ENCODE peak calls at places on chromosomes 5 and 9, in ten cellular contexts. One of them, this sample, is unnamed.

GRCh38 chr9:121937248-121937647 is 155.9 kb downstream of the TTLL11 start:
- DNase-seq in AG09319: no peak
- DNase-seq in GM03348: no peak
- DNase-seq in RKO: no peak
- DNase-seq in mesendoderm: no peak
- DNase-seq in nucleus accumbens: no peak
- DNase-seq in activated naive CD4-positive, alpha-beta T cell treated with anti-CD3 and anti-CD28 coated beads, Interleukin-2, amount 10 ng/mL, durations not matched to agents 7 days and 5 days: no peak
- DNase-seq in stimulated activated CD4-positive, alpha-beta T cell treated with anti-CD3 and anti-CD28 coated beads, Interleukin-1b, Interleukin-23, amount 100 ng/mL, for 4 hours: no peak
- DNase-seq in RCC 7860: no peak
- DNase-seq in GM12891: no peak
- DNase-seq in this sample: no peak

GRCh38 chr9:115649991-115650472 is 503.6 kb upstream of the PAPPA start:
- DNase-seq in mesendoderm: no peak
- DNase-seq in nucleus accumbens: peak
- DNase-seq in AG09319: peak
- DNase-seq in GM12891: no peak
- DNase-seq in RCC 7860: peak
- DNase-seq in GM03348: peak
- DNase-seq in RKO: no peak
- DNase-seq in stimulated activated CD4-positive, alpha-beta T cell treated with anti-CD3 and anti-CD28 coated beads, Interleukin-1b, Interleukin-23, amount 100 ng/mL, for 4 hours: no peak
- DNase-seq in activated naive CD4-positive, alpha-beta T cell treated with anti-CD3 and anti-CD28 coated beads, Interleukin-2, amount 10 ng/mL, durations not matched to agents 7 days and 5 days: no peak
- DNase-seq in this sample: peak

GRCh38 chr5:142445266-142445665 is 120.4 kb upstream of the SPRY4 start:
- DNase-seq in AG09319: no peak
- DNase-seq in stimulated activated CD4-positive, alpha-beta T cell treated with anti-CD3 and anti-CD28 coated beads, Interleukin-1b, Interleukin-23, amount 100 ng/mL, for 4 hours: no peak
- DNase-seq in RKO: peak
- DNase-seq in GM12891: no peak
- DNase-seq in GM03348: no peak
- DNase-seq in mesendoderm: no peak
- DNase-seq in nucleus accumbens: no peak
- DNase-seq in activated naive CD4-positive, alpha-beta T cell treated with anti-CD3 and anti-CD28 coated beads, Interleukin-2, amount 10 ng/mL, durations not matched to agents 7 days and 5 days: no peak
- DNase-seq in RCC 7860: no peak
- DNase-seq in this sample: peak

GRCh38 chr9:91034521-91034920 is 232.9 kb downstream of the SYK start:
- DNase-seq in RKO: no peak
- DNase-seq in GM03348: no peak
- DNase-seq in activated naive CD4-positive, alpha-beta T cell treated with anti-CD3 and anti-CD28 coated beads, Interleukin-2, amount 10 ng/mL, durations not matched to agents 7 days and 5 days: no peak
- DNase-seq in nucleus accumbens: no peak
- DNase-seq in RCC 7860: no peak
- DNase-seq in stimulated activated CD4-positive, alpha-beta T cell treated with anti-CD3 and anti-CD28 coated beads, Interleukin-1b, Interleukin-23, amount 100 ng/mL, for 4 hours: no peak
- DNase-seq in GM12891: no peak
- DNase-seq in mesendoderm: no peak
- DNase-seq in AG09319: no peak
- DNase-seq in this sample: no peak

GRCh38 chr5:143318270-143318669 is 85.2 kb downstream of the NR3C1 start:
- DNase-seq in GM12891: no peak
- DNase-seq in nucleus accumbens: no peak
- DNase-seq in stimulated activated CD4-positive, alpha-beta T cell treated with anti-CD3 and anti-CD28 coated beads, Interleukin-1b, Interleukin-23, amount 100 ng/mL, for 4 hours: no peak
- DNase-seq in GM03348: no peak
- DNase-seq in AG09319: no peak
- DNase-seq in RCC 7860: no peak
- DNase-seq in activated naive CD4-positive, alpha-beta T cell treated with anti-CD3 and anti-CD28 coated beads, Interleukin-2, amount 10 ng/mL, durations not matched to agents 7 days and 5 days: no peak
- DNase-seq in mesendoderm: no peak
- DNase-seq in RKO: no peak
- DNase-seq in this sample: no peak

GRCh38 chr5:39262981-39263380 is 43.6 kb upstream of the FYB1 start:
- DNase-seq in GM12891: no peak
- DNase-seq in AG09319: no peak
- DNase-seq in GM03348: no peak
- DNase-seq in stimulated activated CD4-positive, alpha-beta T cell treated with anti-CD3 and anti-CD28 coated beads, Interleukin-1b, Interleukin-23, amount 100 ng/mL, for 4 hours: no peak
- DNase-seq in nucleus accumbens: no peak
- DNase-seq in mesendoderm: no peak
- DNase-seq in RKO: no peak
- DNase-seq in activated naive CD4-positive, alpha-beta T cell treated with anti-CD3 and anti-CD28 coated beads, Interleukin-2, amount 10 ng/mL, durations not matched to agents 7 days and 5 days: no peak
- DNase-seq in RCC 7860: no peak
- DNase-seq in this sample: no peak

GRCh38 chr5:179749857-179750508 is 17.4 kb downstream of the MAML1 start:
- DNase-seq in mesendoderm: no peak
- DNase-seq in activated naive CD4-positive, alpha-beta T cell treated with anti-CD3 and anti-CD28 coated beads, Interleukin-2, amount 10 ng/mL, durations not matched to agents 7 days and 5 days: no peak
- DNase-seq in GM12891: no peak
- DNase-seq in stimulated activated CD4-positive, alpha-beta T cell treated with anti-CD3 and anti-CD28 coated beads, Interleukin-1b, Interleukin-23, amount 100 ng/mL, for 4 hours: no peak
- DNase-seq in GM03348: no peak
- DNase-seq in nucleus accumbens: no peak
- DNase-seq in RKO: no peak
- DNase-seq in AG09319: no peak
- DNase-seq in RCC 7860: no peak
- DNase-seq in this sample: no peak

GRCh38 chr5:88672644-88673493 is 210.1 kb downstream of the MEF2C start:
- DNase-seq in RKO: no peak
- DNase-seq in activated naive CD4-positive, alpha-beta T cell treated with anti-CD3 and anti-CD28 coated beads, Interleukin-2, amount 10 ng/mL, durations not matched to agents 7 days and 5 days: no peak
- DNase-seq in nucleus accumbens: no peak
- DNase-seq in GM12891: no peak
- DNase-seq in RCC 7860: no peak
- DNase-seq in GM03348: no peak
- DNase-seq in mesendoderm: peak
- DNase-seq in AG09319: no peak
- DNase-seq in stimulated activated CD4-positive, alpha-beta T cell treated with anti-CD3 and anti-CD28 coated beads, Interleukin-1b, Interleukin-23, amount 100 ng/mL, for 4 hours: no peak
- DNase-seq in this sample: no peak

GRCh38 chr9:99103505-99103904 is 1.4 kb upstream of the TGFBR1 start:
- DNase-seq in RCC 7860: no peak
- DNase-seq in mesendoderm: peak
- DNase-seq in stimulated activated CD4-positive, alpha-beta T cell treated with anti-CD3 and anti-CD28 coated beads, Interleukin-1b, Interleukin-23, amount 100 ng/mL, for 4 hours: no peak
- DNase-seq in GM03348: no peak
- DNase-seq in nucleus accumbens: no peak
- DNase-seq in RKO: no peak
- DNase-seq in activated naive CD4-positive, alpha-beta T cell treated with anti-CD3 and anti-CD28 coated beads, Interleukin-2, amount 10 ng/mL, durations not matched to agents 7 days and 5 days: no peak
- DNase-seq in AG09319: no peak
- DNase-seq in GM12891: no peak
- DNase-seq in this sample: no peak

GRCh38 chr5:10600629-10601245 is 36.9 kb downstream of the ANKRD33B start:
- DNase-seq in GM12891: no peak
- DNase-seq in GM03348: no peak
- DNase-seq in AG09319: no peak
- DNase-seq in activated naive CD4-positive, alpha-beta T cell treated with anti-CD3 and anti-CD28 coated beads, Interleukin-2, amount 10 ng/mL, durations not matched to agents 7 days and 5 days: no peak
- DNase-seq in RKO: no peak
- DNase-seq in nucleus accumbens: no peak
- DNase-seq in stimulated activated CD4-positive, alpha-beta T cell treated with anti-CD3 and anti-CD28 coated beads, Interleukin-1b, Interleukin-23, amount 100 ng/mL, for 4 hours: no peak
- DNase-seq in RCC 7860: peak
- DNase-seq in mesendoderm: no peak
- DNase-seq in this sample: no peak

GRCh38 chr5:8633706-8634105 is 764.8 kb downstream of the MTRR start:
- DNase-seq in AG09319: peak
- DNase-seq in nucleus accumbens: no peak
- DNase-seq in RKO: no peak
- DNase-seq in RCC 7860: peak
- DNase-seq in GM03348: no peak
- DNase-seq in mesendoderm: peak
- DNase-seq in GM12891: no peak
- DNase-seq in stimulated activated CD4-positive, alpha-beta T cell treated with anti-CD3 and anti-CD28 coated beads, Interleukin-1b, Interleukin-23, amount 100 ng/mL, for 4 hours: no peak
- DNase-seq in activated naive CD4-positive, alpha-beta T cell treated with anti-CD3 and anti-CD28 coated beads, Interleukin-2, amount 10 ng/mL, durations not matched to agents 7 days and 5 days: no peak
- DNase-seq in this sample: peak

GRCh38 chr9:90127923-90128322 is 514.7 kb downstream of the DIRAS2 start:
- DNase-seq in GM03348: no peak
- DNase-seq in mesendoderm: no peak
- DNase-seq in nucleus accumbens: no peak
- DNase-seq in activated naive CD4-positive, alpha-beta T cell treated with anti-CD3 and anti-CD28 coated beads, Interleukin-2, amount 10 ng/mL, durations not matched to agents 7 days and 5 days: no peak
- DNase-seq in stimulated activated CD4-positive, alpha-beta T cell treated with anti-CD3 and anti-CD28 coated beads, Interleukin-1b, Interleukin-23, amount 100 ng/mL, for 4 hours: no peak
- DNase-seq in RKO: no peak
- DNase-seq in GM12891: no peak
- DNase-seq in AG09319: no peak
- DNase-seq in RCC 7860: no peak
- DNase-seq in this sample: no peak

GRCh38 chr9:137129089-137129455 is 9.9 kb upstream of the GRIN1 start:
- DNase-seq in GM12891: no peak
- DNase-seq in AG09319: no peak
- DNase-seq in GM03348: no peak
- DNase-seq in RCC 7860: peak
- DNase-seq in activated naive CD4-positive, alpha-beta T cell treated with anti-CD3 and anti-CD28 coated beads, Interleukin-2, amount 10 ng/mL, durations not matched to agents 7 days and 5 days: no peak
- DNase-seq in RKO: peak
- DNase-seq in nucleus accumbens: no peak
- DNase-seq in stimulated activated CD4-positive, alpha-beta T cell treated with anti-CD3 and anti-CD28 coated beads, Interleukin-1b, Interleukin-23, amount 100 ng/mL, for 4 hours: no peak
- DNase-seq in mesendoderm: peak
- DNase-seq in this sample: no peak

GRCh38 chr9:109483771-109484442 is 14.2 kb downstream of the PTPN3 start:
- DNase-seq in AG09319: no peak
- DNase-seq in GM03348: no peak
- DNase-seq in nucleus accumbens: no peak
- DNase-seq in activated naive CD4-positive, alpha-beta T cell treated with anti-CD3 and anti-CD28 coated beads, Interleukin-2, amount 10 ng/mL, durations not matched to agents 7 days and 5 days: no peak
- DNase-seq in RCC 7860: peak
- DNase-seq in GM12891: no peak
- DNase-seq in mesendoderm: no peak
- DNase-seq in stimulated activated CD4-positive, alpha-beta T cell treated with anti-CD3 and anti-CD28 coated beads, Interleukin-1b, Interleukin-23, amount 100 ng/mL, for 4 hours: no peak
- DNase-seq in RKO: no peak
- DNase-seq in this sample: no peak

This sample was measured in A172.